ENCODE peak calls at places on chromosomes 16 and 17, in seven cellular contexts. One of them, this sample, is unnamed.
A peak's percentile ranks its signal among the peaks of the same experiment; 100 is the strongest.

GRCh38 chr17:142102-142661 is 4.8 kb downstream of the SCGB1C2 start:
- DNase-seq in heart right ventricle: peak; percentile 11
- DNase-seq in colonic mucosa: peak; percentile 13
- DNase-seq in dorsolateral prefrontal cortex: peak; percentile 27
- DNase-seq in GM06990: no peak
- DNase-seq in upper lobe of right lung: peak; percentile 59
- DNase-seq in vagina: no peak
- DNase-seq in this sample: no peak

GRCh38 chr17:75505640-75506039 is 9.7 kb downstream of the CASKIN2 start:
- DNase-seq in GM06990: no peak
- DNase-seq in heart right ventricle: no peak
- DNase-seq in vagina: no peak
- DNase-seq in colonic mucosa: no peak
- DNase-seq in dorsolateral prefrontal cortex: no peak
- DNase-seq in upper lobe of right lung: peak; percentile 57
- DNase-seq in this sample: no peak

GRCh38 chr17:52120465-52120864 is 38.0 kb downstream of the CA10 start:
- DNase-seq in dorsolateral prefrontal cortex: no peak
- DNase-seq in vagina: no peak
- DNase-seq in upper lobe of right lung: no peak
- DNase-seq in heart right ventricle: no peak
- DNase-seq in colonic mucosa: no peak
- DNase-seq in GM06990: no peak
- DNase-seq in this sample: no peak

GRCh38 chr16:30113031-30113710 is at the start of gene GDPD3:
- DNase-seq in colonic mucosa: peak; percentile 90
- DNase-seq in heart right ventricle: no peak
- DNase-seq in vagina: no peak
- DNase-seq in dorsolateral prefrontal cortex: no peak
- DNase-seq in upper lobe of right lung: peak; percentile 70
- DNase-seq in GM06990: peak; percentile 31
- DNase-seq in this sample: no peak

GRCh38 chr17:75078097-75079022 is 9.4 kb upstream of the SLC16A5 start:
- DNase-seq in heart right ventricle: no peak
- DNase-seq in upper lobe of right lung: peak; percentile 81
- DNase-seq in GM06990: peak; percentile 56
- DNase-seq in vagina: no peak
- DNase-seq in dorsolateral prefrontal cortex: no peak
- DNase-seq in colonic mucosa: peak; percentile 58
- DNase-seq in this sample: peak; percentile 46

GRCh38 chr17:76147211-76148014 is 6.4 kb upstream of the FOXJ1 start:
- DNase-seq in GM06990: no peak
- DNase-seq in dorsolateral prefrontal cortex: no peak
- DNase-seq in upper lobe of right lung: no peak
- DNase-seq in colonic mucosa: no peak
- DNase-seq in vagina: no peak
- DNase-seq in heart right ventricle: no peak
- DNase-seq in this sample: peak; percentile 39

GRCh38 chr17:19319771-19320505 is 42.6 kb downstream of the B9D1 start:
- DNase-seq in upper lobe of right lung: peak; percentile 55
- DNase-seq in dorsolateral prefrontal cortex: peak; percentile 34
- DNase-seq in vagina: no peak
- DNase-seq in heart right ventricle: no peak
- DNase-seq in GM06990: no peak
- DNase-seq in colonic mucosa: no peak
- DNase-seq in this sample: no peak

GRCh38 chr16:81478876-81479496 is 34.4 kb downstream of the CMIP start:
- DNase-seq in dorsolateral prefrontal cortex: no peak
- DNase-seq in upper lobe of right lung: no peak
- DNase-seq in heart right ventricle: peak; percentile 77
- DNase-seq in vagina: no peak
- DNase-seq in colonic mucosa: peak; percentile 71
- DNase-seq in GM06990: peak; percentile 78
- DNase-seq in this sample: no peak

GRCh38 chr17:3038941-3039340 is 24.5 kb downstream of the OR1D5 start:
- DNase-seq in upper lobe of right lung: peak; percentile 15
- DNase-seq in heart right ventricle: no peak
- DNase-seq in dorsolateral prefrontal cortex: no peak
- DNase-seq in colonic mucosa: no peak
- DNase-seq in vagina: no peak
- DNase-seq in GM06990: no peak
- DNase-seq in this sample: no peak

GRCh38 chr16:87700406-87701065 is 65.2 kb downstream of the KLHDC4 start:
- DNase-seq in vagina: no peak
- DNase-seq in dorsolateral prefrontal cortex: no peak
- DNase-seq in GM06990: no peak
- DNase-seq in upper lobe of right lung: no peak
- DNase-seq in colonic mucosa: no peak
- DNase-seq in heart right ventricle: no peak
- DNase-seq in this sample: no peak

GRCh38 chr17:54117452-54117851 is 294.7 kb downstream of the KIF2B start:
- DNase-seq in upper lobe of right lung: no peak
- DNase-seq in colonic mucosa: no peak
- DNase-seq in dorsolateral prefrontal cortex: no peak
- DNase-seq in GM06990: no peak
- DNase-seq in vagina: no peak
- DNase-seq in heart right ventricle: no peak
- DNase-seq in this sample: peak; percentile 8

GRCh38 chr17:2083613-2084128 is 28.8 kb downstream of the HIC1 start:
- DNase-seq in GM06990: no peak
- DNase-seq in vagina: no peak
- DNase-seq in heart right ventricle: no peak
- DNase-seq in dorsolateral prefrontal cortex: no peak
- DNase-seq in upper lobe of right lung: peak; percentile 77
- DNase-seq in colonic mucosa: no peak
- DNase-seq in this sample: no peak

GRCh38 chr17:79168486-79169055 is 93.9 kb downstream of the ENGASE start:
- DNase-seq in dorsolateral prefrontal cortex: no peak
- DNase-seq in vagina: no peak
- DNase-seq in upper lobe of right lung: no peak
- DNase-seq in GM06990: no peak
- DNase-seq in heart right ventricle: no peak
- DNase-seq in colonic mucosa: no peak
- DNase-seq in this sample: no peak

GRCh38 chr16:17476414-17477259 is 5.9 kb upstream of the XYLT1 start:
- DNase-seq in dorsolateral prefrontal cortex: no peak
- DNase-seq in upper lobe of right lung: no peak
- DNase-seq in colonic mucosa: peak; percentile 63
- DNase-seq in GM06990: no peak
- DNase-seq in heart right ventricle: no peak
- DNase-seq in vagina: no peak
- DNase-seq in this sample: peak; percentile 31

GRCh38 chr16:24950275-24950674 is 64.9 kb downstream of the ARHGAP17 start:
- DNase-seq in colonic mucosa: peak; percentile 34
- DNase-seq in GM06990: no peak
- DNase-seq in dorsolateral prefrontal cortex: no peak
- DNase-seq in heart right ventricle: no peak
- DNase-seq in vagina: no peak
- DNase-seq in upper lobe of right lung: no peak
- DNase-seq in this sample: no peak

GRCh38 chr17:19747829-19748806 is at the start of gene ALDH3A1:
- DNase-seq in GM06990: no peak
- DNase-seq in dorsolateral prefrontal cortex: no peak
- DNase-seq in vagina: no peak
- DNase-seq in colonic mucosa: peak; percentile 62
- DNase-seq in heart right ventricle: no peak
- DNase-seq in upper lobe of right lung: no peak
- DNase-seq in this sample: peak; percentile 67

GRCh38 chr16:8644151-8644512 is 22.6 kb downstream of the METTL22 start:
- DNase-seq in vagina: no peak
- DNase-seq in GM06990: no peak
- DNase-seq in dorsolateral prefrontal cortex: no peak
- DNase-seq in heart right ventricle: no peak
- DNase-seq in upper lobe of right lung: no peak
- DNase-seq in colonic mucosa: no peak
- DNase-seq in this sample: no peak

GRCh38 chr17:42287305-42288077 is 807 bp upstream of the STAT5A start:
- DNase-seq in upper lobe of right lung: peak; percentile 80
- DNase-seq in vagina: peak; percentile 93
- DNase-seq in GM06990: peak; percentile 62
- DNase-seq in colonic mucosa: peak; percentile 45
- DNase-seq in heart right ventricle: peak; percentile 53
- DNase-seq in dorsolateral prefrontal cortex: peak; percentile 64
- DNase-seq in this sample: no peak

GRCh38 chr16:29978081-29978480 is 4.4 kb downstream of the TAOK2 start:
- DNase-seq in dorsolateral prefrontal cortex: no peak
- DNase-seq in heart right ventricle: no peak
- DNase-seq in colonic mucosa: no peak
- DNase-seq in GM06990: no peak
- DNase-seq in vagina: no peak
- DNase-seq in upper lobe of right lung: no peak
- DNase-seq in this sample: no peak

GRCh38 chr17:70829876-70830275 is 660.5 kb downstream of the KCNJ2 start:
- DNase-seq in colonic mucosa: no peak
- DNase-seq in upper lobe of right lung: no peak
- DNase-seq in GM06990: no peak
- DNase-seq in dorsolateral prefrontal cortex: no peak
- DNase-seq in vagina: no peak
- DNase-seq in heart right ventricle: no peak
- DNase-seq in this sample: peak; percentile 32

GRCh38 chr17:4548721-4549531 is 6.3 kb downstream of the MYBBP1A start:
- DNase-seq in vagina: no peak
- DNase-seq in GM06990: peak; percentile 10
- DNase-seq in upper lobe of right lung: no peak
- DNase-seq in dorsolateral prefrontal cortex: no peak
- DNase-seq in heart right ventricle: no peak
- DNase-seq in colonic mucosa: no peak
- DNase-seq in this sample: no peak

GRCh38 chr16:82633964-82634600 is 7.3 kb downstream of the CDH13 start:
- DNase-seq in vagina: no peak
- DNase-seq in heart right ventricle: no peak
- DNase-seq in dorsolateral prefrontal cortex: peak; percentile 84
- DNase-seq in GM06990: no peak
- DNase-seq in colonic mucosa: peak; percentile 38
- DNase-seq in upper lobe of right lung: no peak
- DNase-seq in this sample: peak; percentile 84

GRCh38 chr16:80997139-80997798 is 9.4 kb downstream of the CMC2 start:
- DNase-seq in heart right ventricle: no peak
- DNase-seq in upper lobe of right lung: no peak
- DNase-seq in vagina: no peak
- DNase-seq in dorsolateral prefrontal cortex: no peak
- DNase-seq in GM06990: no peak
- DNase-seq in colonic mucosa: no peak
- DNase-seq in this sample: peak; percentile 3

GRCh38 chr16:87125206-87126155 is 191.7 kb downstream of the C16orf95 start:
- DNase-seq in dorsolateral prefrontal cortex: no peak
- DNase-seq in vagina: no peak
- DNase-seq in heart right ventricle: no peak
- DNase-seq in upper lobe of right lung: no peak
- DNase-seq in colonic mucosa: no peak
- DNase-seq in GM06990: no peak
- DNase-seq in this sample: no peak

GRCh38 chr17:3963214-3964201 is 729 bp downstream of the ATP2A3 start:
- DNase-seq in upper lobe of right lung: peak; percentile 74
- DNase-seq in dorsolateral prefrontal cortex: no peak
- DNase-seq in GM06990: peak; percentile 74
- DNase-seq in heart right ventricle: no peak
- DNase-seq in colonic mucosa: peak; percentile 64
- DNase-seq in vagina: no peak
- DNase-seq in this sample: no peak

GRCh38 chr17:45087496-45087975 is 26.4 kb downstream of the NMT1 start:
- DNase-seq in heart right ventricle: no peak
- DNase-seq in vagina: no peak
- DNase-seq in GM06990: no peak
- DNase-seq in upper lobe of right lung: no peak
- DNase-seq in colonic mucosa: no peak
- DNase-seq in dorsolateral prefrontal cortex: no peak
- DNase-seq in this sample: peak; percentile 8

GRCh38 chr16:21673469-21673868 is 9.7 kb downstream of the OTOA start:
- DNase-seq in colonic mucosa: no peak
- DNase-seq in upper lobe of right lung: no peak
- DNase-seq in dorsolateral prefrontal cortex: no peak
- DNase-seq in GM06990: no peak
- DNase-seq in vagina: no peak
- DNase-seq in heart right ventricle: no peak
- DNase-seq in this sample: no peak

GRCh38 chr17:70588003-70588402 is 418.7 kb downstream of the KCNJ2 start:
- DNase-seq in colonic mucosa: no peak
- DNase-seq in heart right ventricle: no peak
- DNase-seq in GM06990: no peak
- DNase-seq in vagina: no peak
- DNase-seq in dorsolateral prefrontal cortex: no peak
- DNase-seq in upper lobe of right lung: no peak
- DNase-seq in this sample: peak; percentile 14

GRCh38 chr17:43940630-43941029 is 1.6 kb downstream of the PPY start:
- DNase-seq in GM06990: no peak
- DNase-seq in dorsolateral prefrontal cortex: no peak
- DNase-seq in upper lobe of right lung: no peak
- DNase-seq in heart right ventricle: no peak
- DNase-seq in colonic mucosa: no peak
- DNase-seq in vagina: no peak
- DNase-seq in this sample: no peak

DNA sequence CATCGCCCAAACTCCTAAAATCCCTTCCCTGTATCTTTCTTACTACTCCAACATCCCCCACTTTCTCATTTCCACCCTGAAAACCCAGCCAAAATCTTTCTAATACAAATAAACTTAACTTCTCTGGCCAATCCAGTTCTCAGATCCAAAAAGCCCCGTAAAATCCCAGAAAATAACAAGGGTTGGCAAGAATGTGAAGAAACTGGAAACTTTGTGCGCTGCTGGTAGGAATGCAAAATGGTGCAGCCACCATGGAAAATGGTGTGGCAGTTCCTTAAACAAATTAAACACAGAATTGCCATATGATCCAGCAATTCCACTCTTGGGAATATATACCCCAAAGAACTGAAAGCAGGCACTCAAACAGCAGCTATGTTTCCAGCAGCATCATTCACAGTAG is 24.1 kb downstream of the LRRC75A start:
- DNase-seq in GM06990: no peak
- DNase-seq in dorsolateral prefrontal cortex: no peak
- DNase-seq in colonic mucosa: no peak
- DNase-seq in vagina: no peak
- DNase-seq in heart right ventricle: no peak
- DNase-seq in upper lobe of right lung: no peak
- DNase-seq in this sample: no peak
- TF ChIP-seq CTCF in GM06990: no peak
- TF ChIP-seq CTCF in dorsolateral prefrontal cortex: no peak
- TF ChIP-seq CTCF in colonic mucosa: no peak
- TF ChIP-seq CTCF in vagina: no peak
- TF ChIP-seq CTCF in heart right ventricle: no peak
- TF ChIP-seq CTCF in upper lobe of right lung: no peak
- TF ChIP-seq CTCF in this sample: no peak

GRCh38 chr16:53626816-53627215 is 76.8 kb downstream of the RPGRIP1L start:
- DNase-seq in GM06990: no peak
- DNase-seq in colonic mucosa: no peak
- DNase-seq in upper lobe of right lung: no peak
- DNase-seq in vagina: no peak
- DNase-seq in dorsolateral prefrontal cortex: no peak
- DNase-seq in heart right ventricle: no peak
- DNase-seq in this sample: no peak
- H3K27me3 ChIP-seq in GM06990: no peaks in the 10 kb centered on the region
- H3K27me3 ChIP-seq in colonic mucosa: no peaks in the 10 kb centered on the region
- H3K27me3 ChIP-seq in upper lobe of right lung: no peaks in the 10 kb centered on the region
- H3K27me3 ChIP-seq in vagina: no peaks in the 10 kb centered on the region
- H3K27me3 ChIP-seq in dorsolateral prefrontal cortex: no peaks in the 10 kb centered on the region
- H3K27me3 ChIP-seq in heart right ventricle: no peaks in the 10 kb centered on the region
- H3K27me3 ChIP-seq in this sample: no peaks in the 10 kb centered on the region

GRCh38 chr16:10575506-10576130 is 4.8 kb downstream of the EMP2 start:
- DNase-seq in vagina: no peak
- DNase-seq in upper lobe of right lung: no peak
- DNase-seq in dorsolateral prefrontal cortex: no peak
- DNase-seq in GM06990: no peak
- DNase-seq in colonic mucosa: no peak
- DNase-seq in heart right ventricle: no peak
- DNase-seq in this sample: no peak
- H3K4me3 ChIP-seq in vagina: no peak overlapping the region
- H3K4me3 ChIP-seq in upper lobe of right lung: peak overlapping the region; percentile 69
- H3K4me3 ChIP-seq in dorsolateral prefrontal cortex: no peak overlapping the region
- H3K4me3 ChIP-seq in GM06990: no peak overlapping the region
- H3K4me3 ChIP-seq in colonic mucosa: no peak overlapping the region
- H3K4me3 ChIP-seq in heart right ventricle: no peak overlapping the region
- H3K4me3 ChIP-seq in this sample: no peak overlapping the region

GRCh38 chr16:89308391-89309333 is 91.2 kb downstream of the ZNF778 start:
- DNase-seq in colonic mucosa: no peak
- DNase-seq in upper lobe of right lung: no peak
- DNase-seq in vagina: no peak
- DNase-seq in GM06990: no peak
- DNase-seq in heart right ventricle: no peak
- DNase-seq in dorsolateral prefrontal cortex: no peak
- DNase-seq in this sample: no peak
- TF ChIP-seq CTCF in colonic mucosa: no peak
- TF ChIP-seq CTCF in upper lobe of right lung: peak; percentile 47
- TF ChIP-seq CTCF in vagina: no peak
- TF ChIP-seq CTCF in GM06990: peak; percentile 46
- TF ChIP-seq CTCF in heart right ventricle: peak; percentile 36
- TF ChIP-seq CTCF in dorsolateral prefrontal cortex: peak; percentile 32
- TF ChIP-seq CTCF in this sample: peak; percentile 47

This sample was measured in bronchial epithelial cell.